ENCODE peak calls at places on chromosomes 7 and 10, in ten cellular contexts. One of them, this sample, is unnamed.

GRCh38 chr7:517848-518629 is 1.6 kb downstream of the PDGFA start:
- DNase-seq in HTR-8/SVneo: no peak
- DNase-seq in activated naive CD4-positive, alpha-beta T cell: no peak
- DNase-seq in HuH-7.5: peak
- DNase-seq in RWPE1: no peak
- DNase-seq in AG09309: no peak
- DNase-seq in tibial artery: peak
- DNase-seq in nucleus accumbens: peak
- DNase-seq in fibroblast of the conjunctiva: no peak
- DNase-seq in GM06990: no peak
- DNase-seq in this sample: peak

GRCh38 chr7:2459674-2460073 is 16.5 kb downstream of the GRIFIN start:
- DNase-seq in HTR-8/SVneo: no peak
- DNase-seq in activated naive CD4-positive, alpha-beta T cell: no peak
- DNase-seq in HuH-7.5: no peak
- DNase-seq in RWPE1: no peak
- DNase-seq in AG09309: no peak
- DNase-seq in tibial artery: no peak
- DNase-seq in nucleus accumbens: no peak
- DNase-seq in fibroblast of the conjunctiva: no peak
- DNase-seq in GM06990: no peak
- DNase-seq in this sample: no peak

GRCh38 chr10:1203704-1204103 is 147.5 kb downstream of the WDR37 start:
- DNase-seq in HTR-8/SVneo: no peak
- DNase-seq in activated naive CD4-positive, alpha-beta T cell: no peak
- DNase-seq in HuH-7.5: no peak
- DNase-seq in RWPE1: no peak
- DNase-seq in AG09309: no peak
- DNase-seq in tibial artery: no peak
- DNase-seq in nucleus accumbens: no peak
- DNase-seq in fibroblast of the conjunctiva: no peak
- DNase-seq in GM06990: no peak
- DNase-seq in this sample: no peak

GRCh38 chr10:88064608-88065383 is 201.4 kb downstream of the PTEN start:
- DNase-seq in HTR-8/SVneo: no peak
- DNase-seq in activated naive CD4-positive, alpha-beta T cell: no peak
- DNase-seq in HuH-7.5: no peak
- DNase-seq in RWPE1: no peak
- DNase-seq in AG09309: peak
- DNase-seq in tibial artery: peak
- DNase-seq in nucleus accumbens: no peak
- DNase-seq in fibroblast of the conjunctiva: peak
- DNase-seq in GM06990: peak
- DNase-seq in this sample: no peak

GRCh38 chr7:21923663-21924062 is 22.0 kb downstream of the CDCA7L start:
- DNase-seq in HTR-8/SVneo: no peak
- DNase-seq in activated naive CD4-positive, alpha-beta T cell: no peak
- DNase-seq in HuH-7.5: no peak
- DNase-seq in RWPE1: no peak
- DNase-seq in AG09309: no peak
- DNase-seq in tibial artery: no peak
- DNase-seq in nucleus accumbens: no peak
- DNase-seq in fibroblast of the conjunctiva: no peak
- DNase-seq in GM06990: no peak
- DNase-seq in this sample: no peak

GRCh38 chr7:28075674-28076358 is 104.8 kb downstream of the JAZF1 start:
- DNase-seq in HTR-8/SVneo: no peak
- DNase-seq in activated naive CD4-positive, alpha-beta T cell: no peak
- DNase-seq in HuH-7.5: no peak
- DNase-seq in RWPE1: no peak
- DNase-seq in AG09309: no peak
- DNase-seq in tibial artery: no peak
- DNase-seq in nucleus accumbens: no peak
- DNase-seq in fibroblast of the conjunctiva: no peak
- DNase-seq in GM06990: no peak
- DNase-seq in this sample: no peak

GRCh38 chr7:107538001-107538400 is 25.7 kb downstream of the COG5 start:
- DNase-seq in HTR-8/SVneo: no peak
- DNase-seq in activated naive CD4-positive, alpha-beta T cell: no peak
- DNase-seq in HuH-7.5: no peak
- DNase-seq in RWPE1: no peak
- DNase-seq in AG09309: no peak
- DNase-seq in tibial artery: no peak
- DNase-seq in nucleus accumbens: no peak
- DNase-seq in fibroblast of the conjunctiva: no peak
- DNase-seq in GM06990: no peak
- DNase-seq in this sample: no peak

GRCh38 chr10:1150638-1150955 is 94.4 kb downstream of the WDR37 start:
- DNase-seq in HTR-8/SVneo: no peak
- DNase-seq in activated naive CD4-positive, alpha-beta T cell: no peak
- DNase-seq in HuH-7.5: no peak
- DNase-seq in RWPE1: no peak
- DNase-seq in AG09309: no peak
- DNase-seq in tibial artery: peak
- DNase-seq in nucleus accumbens: no peak
- DNase-seq in fibroblast of the conjunctiva: no peak
- DNase-seq in GM06990: no peak
- DNase-seq in this sample: no peak

GRCh38 chr10:132558516-132559413 is 21.2 kb downstream of the INPP5A start:
- DNase-seq in HTR-8/SVneo: no peak
- DNase-seq in activated naive CD4-positive, alpha-beta T cell: no peak
- DNase-seq in HuH-7.5: no peak
- DNase-seq in RWPE1: no peak
- DNase-seq in AG09309: no peak
- DNase-seq in tibial artery: no peak
- DNase-seq in nucleus accumbens: no peak
- DNase-seq in fibroblast of the conjunctiva: no peak
- DNase-seq in GM06990: no peak
- DNase-seq in this sample: no peak

GRCh38 chr10:72315611-72316385 is 38.9 kb downstream of the DNAJB12 start:
- DNase-seq in HTR-8/SVneo: no peak
- DNase-seq in activated naive CD4-positive, alpha-beta T cell: no peak
- DNase-seq in HuH-7.5: no peak
- DNase-seq in RWPE1: no peak
- DNase-seq in AG09309: peak
- DNase-seq in tibial artery: peak
- DNase-seq in nucleus accumbens: no peak
- DNase-seq in fibroblast of the conjunctiva: peak
- DNase-seq in GM06990: no peak
- DNase-seq in this sample: no peak

GRCh38 chr10:103798511-103798910 is 56.9 kb downstream of the SH3PXD2A start:
- DNase-seq in HTR-8/SVneo: no peak
- DNase-seq in activated naive CD4-positive, alpha-beta T cell: no peak
- DNase-seq in HuH-7.5: no peak
- DNase-seq in RWPE1: no peak
- DNase-seq in AG09309: no peak
- DNase-seq in tibial artery: no peak
- DNase-seq in nucleus accumbens: no peak
- DNase-seq in fibroblast of the conjunctiva: no peak
- DNase-seq in GM06990: no peak
- DNase-seq in this sample: no peak

GRCh38 chr10:129707406-129708388 is 240.7 kb downstream of the MGMT start:
- DNase-seq in HTR-8/SVneo: no peak
- DNase-seq in activated naive CD4-positive, alpha-beta T cell: no peak
- DNase-seq in HuH-7.5: no peak
- DNase-seq in RWPE1: no peak
- DNase-seq in AG09309: no peak
- DNase-seq in tibial artery: no peak
- DNase-seq in nucleus accumbens: no peak
- DNase-seq in fibroblast of the conjunctiva: peak
- DNase-seq in GM06990: no peak
- DNase-seq in this sample: no peak

GRCh38 chr7:84137812-84138211 is 56.8 kb downstream of the SEMA3A start:
- DNase-seq in HTR-8/SVneo: no peak
- DNase-seq in activated naive CD4-positive, alpha-beta T cell: no peak
- DNase-seq in HuH-7.5: no peak
- DNase-seq in RWPE1: no peak
- DNase-seq in AG09309: no peak
- DNase-seq in tibial artery: no peak
- DNase-seq in nucleus accumbens: no peak
- DNase-seq in fibroblast of the conjunctiva: no peak
- DNase-seq in GM06990: no peak
- DNase-seq in this sample: no peak

GRCh38 chr7:30743371-30744074 is 8.4 kb upstream of the INMT start:
- DNase-seq in HTR-8/SVneo: peak
- DNase-seq in activated naive CD4-positive, alpha-beta T cell: no peak
- DNase-seq in HuH-7.5: peak
- DNase-seq in RWPE1: peak
- DNase-seq in AG09309: no peak
- DNase-seq in tibial artery: no peak
- DNase-seq in nucleus accumbens: no peak
- DNase-seq in fibroblast of the conjunctiva: no peak
- DNase-seq in GM06990: no peak
- DNase-seq in this sample: no peak

GRCh38 chr10:84696610-84697009 is 368.2 kb downstream of the CCSER2 start:
- DNase-seq in HTR-8/SVneo: no peak
- DNase-seq in activated naive CD4-positive, alpha-beta T cell: no peak
- DNase-seq in HuH-7.5: no peak
- DNase-seq in RWPE1: no peak
- DNase-seq in AG09309: no peak
- DNase-seq in tibial artery: no peak
- DNase-seq in nucleus accumbens: no peak
- DNase-seq in fibroblast of the conjunctiva: no peak
- DNase-seq in GM06990: no peak
- DNase-seq in this sample: no peak

GRCh38 chr10:63072951-63073350 is 60.2 kb upstream of the NRBF2 start:
- DNase-seq in HTR-8/SVneo: no peak
- DNase-seq in activated naive CD4-positive, alpha-beta T cell: no peak
- DNase-seq in HuH-7.5: no peak
- DNase-seq in RWPE1: no peak
- DNase-seq in AG09309: no peak
- DNase-seq in tibial artery: no peak
- DNase-seq in nucleus accumbens: no peak
- DNase-seq in fibroblast of the conjunctiva: no peak
- DNase-seq in GM06990: no peak
- DNase-seq in this sample: no peak

GRCh38 chr7:101753316-101753715 is 64.1 kb upstream of the CUX1 start:
- DNase-seq in HTR-8/SVneo: no peak
- DNase-seq in activated naive CD4-positive, alpha-beta T cell: no peak
- DNase-seq in HuH-7.5: no peak
- DNase-seq in RWPE1: no peak
- DNase-seq in AG09309: no peak
- DNase-seq in tibial artery: no peak
- DNase-seq in nucleus accumbens: no peak
- DNase-seq in fibroblast of the conjunctiva: no peak
- DNase-seq in GM06990: no peak
- DNase-seq in this sample: no peak

GRCh38 chr7:47258798-47259197 is 323.1 kb downstream of the TNS3 start:
- DNase-seq in HTR-8/SVneo: no peak
- DNase-seq in activated naive CD4-positive, alpha-beta T cell: no peak
- DNase-seq in HuH-7.5: no peak
- DNase-seq in RWPE1: no peak
- DNase-seq in AG09309: no peak
- DNase-seq in tibial artery: no peak
- DNase-seq in nucleus accumbens: no peak
- DNase-seq in fibroblast of the conjunctiva: no peak
- DNase-seq in GM06990: no peak
- DNase-seq in this sample: no peak

GRCh38 chr7:2269468-2270460 is 27.7 kb downstream of the NUDT1 start:
- DNase-seq in HTR-8/SVneo: peak
- DNase-seq in activated naive CD4-positive, alpha-beta T cell: no peak
- DNase-seq in HuH-7.5: peak
- DNase-seq in RWPE1: no peak
- DNase-seq in AG09309: no peak
- DNase-seq in tibial artery: no peak
- DNase-seq in nucleus accumbens: no peak
- DNase-seq in fibroblast of the conjunctiva: no peak
- DNase-seq in GM06990: no peak
- DNase-seq in this sample: no peak

GRCh38 chr10:82866424-82867020 is 991.5 kb downstream of the NRG3 start:
- DNase-seq in HTR-8/SVneo: peak
- DNase-seq in activated naive CD4-positive, alpha-beta T cell: no peak
- DNase-seq in HuH-7.5: no peak
- DNase-seq in RWPE1: no peak
- DNase-seq in AG09309: peak
- DNase-seq in tibial artery: no peak
- DNase-seq in nucleus accumbens: no peak
- DNase-seq in fibroblast of the conjunctiva: peak
- DNase-seq in GM06990: no peak
- DNase-seq in this sample: no peak

GRCh38 chr10:51007781-51008180 is 66.5 kb upstream of the PRKG1 start:
- DNase-seq in HTR-8/SVneo: no peak
- DNase-seq in activated naive CD4-positive, alpha-beta T cell: no peak
- DNase-seq in HuH-7.5: no peak
- DNase-seq in RWPE1: no peak
- DNase-seq in AG09309: no peak
- DNase-seq in tibial artery: no peak
- DNase-seq in nucleus accumbens: no peak
- DNase-seq in fibroblast of the conjunctiva: no peak
- DNase-seq in GM06990: no peak
- DNase-seq in this sample: no peak

GRCh38 chr10:87878664-87879459 is 15.4 kb downstream of the PTEN start:
- DNase-seq in HTR-8/SVneo: no peak
- DNase-seq in activated naive CD4-positive, alpha-beta T cell: no peak
- DNase-seq in HuH-7.5: no peak
- DNase-seq in RWPE1: no peak
- DNase-seq in AG09309: no peak
- DNase-seq in tibial artery: no peak
- DNase-seq in nucleus accumbens: no peak
- DNase-seq in fibroblast of the conjunctiva: no peak
- DNase-seq in GM06990: no peak
- DNase-seq in this sample: no peak

GRCh38 chr7:96114190-96114589 is 207.7 kb downstream of the SLC25A13 start:
- DNase-seq in HTR-8/SVneo: no peak
- DNase-seq in activated naive CD4-positive, alpha-beta T cell: no peak
- DNase-seq in HuH-7.5: no peak
- DNase-seq in RWPE1: no peak
- DNase-seq in AG09309: no peak
- DNase-seq in tibial artery: no peak
- DNase-seq in nucleus accumbens: no peak
- DNase-seq in fibroblast of the conjunctiva: no peak
- DNase-seq in GM06990: no peak
- DNase-seq in this sample: no peak

GRCh38 chr7:99374121-99375064 is at the start of gene ARPC1B:
- DNase-seq in HTR-8/SVneo: peak
- DNase-seq in activated naive CD4-positive, alpha-beta T cell: peak
- DNase-seq in HuH-7.5: peak
- DNase-seq in RWPE1: peak
- DNase-seq in AG09309: no peak
- DNase-seq in tibial artery: peak
- DNase-seq in nucleus accumbens: peak
- DNase-seq in fibroblast of the conjunctiva: no peak
- DNase-seq in GM06990: peak
- DNase-seq in this sample: peak

GRCh38 chr10:114346176-114347031 is 57.9 kb downstream of the AFAP1L2 start:
- DNase-seq in HTR-8/SVneo: no peak
- DNase-seq in activated naive CD4-positive, alpha-beta T cell: no peak
- DNase-seq in HuH-7.5: no peak
- DNase-seq in RWPE1: no peak
- DNase-seq in AG09309: no peak
- DNase-seq in tibial artery: no peak
- DNase-seq in nucleus accumbens: no peak
- DNase-seq in fibroblast of the conjunctiva: no peak
- DNase-seq in GM06990: no peak
- DNase-seq in this sample: no peak

GRCh38 chr7:48094861-48095293 is 5.8 kb downstream of the UPP1 start:
- DNase-seq in HTR-8/SVneo: peak
- DNase-seq in activated naive CD4-positive, alpha-beta T cell: no peak
- DNase-seq in HuH-7.5: no peak
- DNase-seq in RWPE1: peak
- DNase-seq in AG09309: no peak
- DNase-seq in tibial artery: no peak
- DNase-seq in nucleus accumbens: no peak
- DNase-seq in fibroblast of the conjunctiva: no peak
- DNase-seq in GM06990: no peak
- DNase-seq in this sample: no peak

GRCh38 chr7:815284-816216 is 16.7 kb upstream of the SUN1 start:
- DNase-seq in HTR-8/SVneo: peak
- DNase-seq in activated naive CD4-positive, alpha-beta T cell: no peak
- DNase-seq in HuH-7.5: peak
- DNase-seq in RWPE1: peak
- DNase-seq in AG09309: no peak
- DNase-seq in tibial artery: no peak
- DNase-seq in nucleus accumbens: peak
- DNase-seq in fibroblast of the conjunctiva: no peak
- DNase-seq in GM06990: peak
- DNase-seq in this sample: no peak

GRCh38 chr10:69337312-69338132 is 59.2 kb downstream of the HK1 start:
- DNase-seq in HTR-8/SVneo: no peak
- DNase-seq in activated naive CD4-positive, alpha-beta T cell: no peak
- DNase-seq in HuH-7.5: no peak
- DNase-seq in RWPE1: peak
- DNase-seq in AG09309: peak
- DNase-seq in tibial artery: peak
- DNase-seq in nucleus accumbens: no peak
- DNase-seq in fibroblast of the conjunctiva: peak
- DNase-seq in GM06990: no peak
- DNase-seq in this sample: no peak